ENCODE peak calls at places on chromosomes 2 and 18, in four cellular contexts. One of them, this sample, is unnamed.

GRCh38 chr2:72999729-73000725 is 71.5 kb downstream of the SFXN5 start:
- DNase-seq in HTR-8/SVneo: peak
- DNase-seq in fibroblast of pulmonary artery: peak
- DNase-seq in central memory CD4-positive, alpha-beta T cell: no peak
- DNase-seq in this sample: no peak

GRCh38 chr2:164371916-164372315 is 249.4 kb downstream of the GRB14 start:
- DNase-seq in central memory CD4-positive, alpha-beta T cell: no peak
- DNase-seq in HTR-8/SVneo: no peak
- DNase-seq in fibroblast of pulmonary artery: no peak
- DNase-seq in this sample: no peak

GRCh38 chr2:88765154-88765948 is 73.9 kb downstream of the RPIA start:
- DNase-seq in HTR-8/SVneo: no peak
- DNase-seq in fibroblast of pulmonary artery: peak
- DNase-seq in central memory CD4-positive, alpha-beta T cell: no peak
- DNase-seq in this sample: peak

GRCh38 chr2:207205173-207205957 is 39.6 kb upstream of the KLF7 start:
- DNase-seq in fibroblast of pulmonary artery: no peak
- DNase-seq in HTR-8/SVneo: no peak
- DNase-seq in central memory CD4-positive, alpha-beta T cell: no peak
- DNase-seq in this sample: no peak

GRCh38 chr2:49973917-49974368 is 819.6 kb upstream of the FSHR start:
- DNase-seq in HTR-8/SVneo: peak
- DNase-seq in central memory CD4-positive, alpha-beta T cell: peak
- DNase-seq in fibroblast of pulmonary artery: peak
- DNase-seq in this sample: peak

GRCh38 chr2:101697124-101697793 is at the start of gene MAP4K4:
- DNase-seq in fibroblast of pulmonary artery: peak
- DNase-seq in central memory CD4-positive, alpha-beta T cell: peak
- DNase-seq in HTR-8/SVneo: peak
- DNase-seq in this sample: peak

GRCh38 chr2:112884869-112885502 is 26.0 kb upstream of the IL37 start:
- DNase-seq in central memory CD4-positive, alpha-beta T cell: peak
- DNase-seq in HTR-8/SVneo: peak
- DNase-seq in fibroblast of pulmonary artery: peak
- DNase-seq in this sample: peak

GRCh38 chr2:234533631-234534030 is 36.8 kb upstream of the ARL4C start:
- DNase-seq in fibroblast of pulmonary artery: no peak
- DNase-seq in HTR-8/SVneo: no peak
- DNase-seq in central memory CD4-positive, alpha-beta T cell: no peak
- DNase-seq in this sample: no peak

GRCh38 chr2:86697539-86697938 is 22.6 kb upstream of the RMND5A start:
- DNase-seq in fibroblast of pulmonary artery: no peak
- DNase-seq in HTR-8/SVneo: no peak
- DNase-seq in central memory CD4-positive, alpha-beta T cell: no peak
- DNase-seq in this sample: no peak

GRCh38 chr2:3322311-3322970 is 55.2 kb downstream of the EIPR1 start:
- DNase-seq in fibroblast of pulmonary artery: no peak
- DNase-seq in central memory CD4-positive, alpha-beta T cell: no peak
- DNase-seq in HTR-8/SVneo: no peak
- DNase-seq in this sample: no peak

GRCh38 chr2:206443735-206444527 is 599 bp downstream of the ADAM23 start:
- DNase-seq in central memory CD4-positive, alpha-beta T cell: no peak
- DNase-seq in HTR-8/SVneo: peak
- DNase-seq in fibroblast of pulmonary artery: peak
- DNase-seq in this sample: peak

GRCh38 chr18:35458271-35458670 is 39.5 kb downstream of the INO80C start:
- DNase-seq in fibroblast of pulmonary artery: no peak
- DNase-seq in central memory CD4-positive, alpha-beta T cell: no peak
- DNase-seq in HTR-8/SVneo: no peak
- DNase-seq in this sample: no peak

GRCh38 chr18:56003009-56003408 is 415.0 kb upstream of the TCF4 start:
- DNase-seq in central memory CD4-positive, alpha-beta T cell: no peak
- DNase-seq in HTR-8/SVneo: no peak
- DNase-seq in fibroblast of pulmonary artery: no peak
- DNase-seq in this sample: no peak

GRCh38 chr2:169184074-169184473 is 114.7 kb downstream of the DHRS9 start:
- DNase-seq in HTR-8/SVneo: peak
- DNase-seq in fibroblast of pulmonary artery: peak
- DNase-seq in central memory CD4-positive, alpha-beta T cell: no peak
- DNase-seq in this sample: no peak

GRCh38 chr2:1360132-1360531 is 53.1 kb upstream of the TPO start:
- DNase-seq in fibroblast of pulmonary artery: no peak
- DNase-seq in central memory CD4-positive, alpha-beta T cell: no peak
- DNase-seq in HTR-8/SVneo: no peak
- DNase-seq in this sample: no peak

GRCh38 chr2:208373460-208374089 is 33.0 kb upstream of the PTH2R start:
- DNase-seq in HTR-8/SVneo: peak
- DNase-seq in fibroblast of pulmonary artery: peak
- DNase-seq in central memory CD4-positive, alpha-beta T cell: peak
- DNase-seq in this sample: peak

GRCh38 chr2:233807966-233808892 is 30.1 kb downstream of the MROH2A start:
- DNase-seq in central memory CD4-positive, alpha-beta T cell: no peak
- DNase-seq in fibroblast of pulmonary artery: no peak
- DNase-seq in HTR-8/SVneo: no peak
- DNase-seq in this sample: no peak

GRCh38 chr2:213187833-213188532 is 36.6 kb upstream of the IKZF2 start:
- DNase-seq in central memory CD4-positive, alpha-beta T cell: no peak
- DNase-seq in HTR-8/SVneo: peak
- DNase-seq in fibroblast of pulmonary artery: peak
- DNase-seq in this sample: peak

GRCh38 chr2:47339745-47340541 is 63.0 kb upstream of the MSH2 start:
- DNase-seq in central memory CD4-positive, alpha-beta T cell: no peak
- DNase-seq in HTR-8/SVneo: peak
- DNase-seq in fibroblast of pulmonary artery: peak
- DNase-seq in this sample: no peak

GRCh38 chr18:7624697-7625096 is 57.6 kb downstream of the PTPRM start:
- DNase-seq in HTR-8/SVneo: no peak
- DNase-seq in fibroblast of pulmonary artery: no peak
- DNase-seq in central memory CD4-positive, alpha-beta T cell: no peak
- DNase-seq in this sample: no peak

GRCh38 chr18:12236934-12237832 is 17.0 kb upstream of the CIDEA start:
- DNase-seq in fibroblast of pulmonary artery: peak
- DNase-seq in central memory CD4-positive, alpha-beta T cell: peak
- DNase-seq in HTR-8/SVneo: peak
- DNase-seq in this sample: peak

GRCh38 chr2:66301073-66301766 is 133.7 kb upstream of the MEIS1 start:
- DNase-seq in HTR-8/SVneo: no peak
- DNase-seq in central memory CD4-positive, alpha-beta T cell: no peak
- DNase-seq in fibroblast of pulmonary artery: peak
- DNase-seq in this sample: no peak

GRCh38 chr2:175829741-175830140 is 172.3 kb downstream of the LNPK start:
- DNase-seq in central memory CD4-positive, alpha-beta T cell: no peak
- DNase-seq in fibroblast of pulmonary artery: no peak
- DNase-seq in HTR-8/SVneo: no peak
- DNase-seq in this sample: no peak

GRCh38 chr2:233443511-233444183 is 89.4 kb downstream of the DGKD start:
- DNase-seq in fibroblast of pulmonary artery: peak
- DNase-seq in HTR-8/SVneo: peak
- DNase-seq in central memory CD4-positive, alpha-beta T cell: peak
- DNase-seq in this sample: peak

GRCh38 chr2:101119431-101119830 is 31.8 kb downstream of the TBC1D8 start:
- DNase-seq in fibroblast of pulmonary artery: peak
- DNase-seq in central memory CD4-positive, alpha-beta T cell: no peak
- DNase-seq in HTR-8/SVneo: no peak
- DNase-seq in this sample: no peak

GRCh38 chr2:235594041-235594440 is 100.2 kb downstream of the AGAP1 start:
- DNase-seq in central memory CD4-positive, alpha-beta T cell: peak
- DNase-seq in HTR-8/SVneo: peak
- DNase-seq in fibroblast of pulmonary artery: peak
- DNase-seq in this sample: peak

GRCh38 chr2:185583058-185583816 is 155.4 kb upstream of the FSIP2 start:
- DNase-seq in HTR-8/SVneo: peak
- DNase-seq in central memory CD4-positive, alpha-beta T cell: no peak
- DNase-seq in fibroblast of pulmonary artery: peak
- DNase-seq in this sample: no peak

GRCh38 chr2:16774091-16774490 is 108.5 kb upstream of the CYRIA start:
- DNase-seq in fibroblast of pulmonary artery: peak
- DNase-seq in HTR-8/SVneo: no peak
- DNase-seq in central memory CD4-positive, alpha-beta T cell: no peak
- DNase-seq in this sample: no peak

GRCh38 chr2:64485961-64486360 is 32.0 kb downstream of the LGALSL start:
- DNase-seq in central memory CD4-positive, alpha-beta T cell: no peak
- DNase-seq in HTR-8/SVneo: no peak
- DNase-seq in fibroblast of pulmonary artery: peak
- DNase-seq in this sample: no peak

GRCh38 chr2:98881153-98881650 is 54.8 kb downstream of the CRACDL start:
- DNase-seq in HTR-8/SVneo: no peak
- DNase-seq in central memory CD4-positive, alpha-beta T cell: no peak
- DNase-seq in fibroblast of pulmonary artery: no peak
- DNase-seq in this sample: no peak

GRCh38 chr2:124034265-124034664 is 9.2 kb downstream of the CNTNAP5 start:
- DNase-seq in fibroblast of pulmonary artery: no peak
- DNase-seq in HTR-8/SVneo: no peak
- DNase-seq in central memory CD4-positive, alpha-beta T cell: no peak
- DNase-seq in this sample: no peak

GRCh38 chr2:179546656-179547055 is 282.0 kb upstream of the SESTD1 start:
- DNase-seq in central memory CD4-positive, alpha-beta T cell: no peak
- DNase-seq in fibroblast of pulmonary artery: no peak
- DNase-seq in HTR-8/SVneo: no peak
- DNase-seq in this sample: no peak

GRCh38 chr2:21650566-21650965 is 526.8 kb downstream of the TDRD15 start:
- DNase-seq in central memory CD4-positive, alpha-beta T cell: no peak
- DNase-seq in HTR-8/SVneo: peak
- DNase-seq in fibroblast of pulmonary artery: no peak
- DNase-seq in this sample: no peak

GRCh38 chr2:96869281-96869823 is 528 bp downstream of the SEMA4C start:
- DNase-seq in fibroblast of pulmonary artery: peak
- DNase-seq in central memory CD4-positive, alpha-beta T cell: no peak
- DNase-seq in HTR-8/SVneo: peak
- DNase-seq in this sample: peak

GRCh38 chr2:54161660-54162059 is 46.2 kb downstream of the ACYP2 start:
- DNase-seq in fibroblast of pulmonary artery: no peak
- DNase-seq in central memory CD4-positive, alpha-beta T cell: no peak
- DNase-seq in HTR-8/SVneo: no peak
- DNase-seq in this sample: no peak

GRCh38 chr2:198950813-198951212 is 506.9 kb downstream of the SATB2 start:
- DNase-seq in central memory CD4-positive, alpha-beta T cell: no peak
- DNase-seq in HTR-8/SVneo: no peak
- DNase-seq in fibroblast of pulmonary artery: no peak
- DNase-seq in this sample: no peak

GRCh38 chr2:57207191-57207590 is 839.4 kb upstream of the VRK2 start:
- DNase-seq in central memory CD4-positive, alpha-beta T cell: no peak
- DNase-seq in fibroblast of pulmonary artery: no peak
- DNase-seq in HTR-8/SVneo: no peak
- DNase-seq in this sample: no peak

GRCh38 chr18:62157843-62158242 is 29.0 kb downstream of the PIGN start:
- DNase-seq in central memory CD4-positive, alpha-beta T cell: no peak
- DNase-seq in fibroblast of pulmonary artery: no peak
- DNase-seq in HTR-8/SVneo: no peak
- DNase-seq in this sample: no peak

GRCh38 chr2:162196611-162197010 is 44.6 kb upstream of the GCG start:
- DNase-seq in central memory CD4-positive, alpha-beta T cell: no peak
- DNase-seq in fibroblast of pulmonary artery: peak
- DNase-seq in HTR-8/SVneo: no peak
- DNase-seq in this sample: no peak

This sample was measured in A673.